ENCODE peak calls at places on chromosome X, in eight cellular contexts. R, W, Q, M, E, F, J and K are unnamed samples.

GRCh38 chrX:21766101-21766500 is 8.2 kb upstream of the SMPX start:
- DNase-seq in M (no peak), J (no peak), R (no peak), E (no peak), W (no peak), Q (no peak), F (no peak), K (no peak)

GRCh38 chrX:140292961-140293360 is 211.9 kb downstream of the SOX3 start:
- DNase-seq in E (no peak), W (no peak), R (no peak), F (no peak), Q (no peak), J (no peak), M (no peak), K (no peak)

GRCh38 chrX:46547857-46548256 is 2.6 kb upstream of the ZNF674 start:
- DNase-seq in W (no peak), E (no peak), M (no peak), Q (no peak), F (peak), R (no peak), J (no peak), K (no peak)

GRCh38 chrX:74536142-74537010 is 78.0 kb downstream of the RLIM start:
- DNase-seq in R (peak), W (peak), E (peak), M (peak), J (peak), F (peak), Q (peak), K (peak)

GRCh38 chrX:1400731-1401471 is 9.0 kb upstream of the SLC25A6 start:
- DNase-seq in W (no peak), Q (peak), E (peak), F (no peak), J (peak), M (peak), R (no peak), K (no peak)

GRCh38 chrX:97672138-97672537 is 788.4 kb downstream of the RPA4 start:
- DNase-seq in E (no peak), J (no peak), R (no peak), F (no peak), W (no peak), M (no peak), Q (no peak), K (no peak)

GRCh38 chrX:40912576-40912975 is 172.7 kb upstream of the USP9X start:
- DNase-seq in E (no peak), F (no peak), W (no peak), R (no peak), J (no peak), M (no peak), Q (no peak), K (no peak)

GRCh38 chrX:104183685-104184084 is 17.4 kb downstream of the FAM199X start:
- DNase-seq in Q (no peak), E (no peak), R (no peak), F (no peak), M (no peak), J (no peak), W (no peak), K (no peak)

GRCh38 chrX:87808576-87809243 is 291.1 kb downstream of the KLHL4 start:
- DNase-seq in E (no peak), F (no peak), R (no peak), Q (no peak), W (no peak), J (no peak), M (no peak), K (no peak)

GRCh38 chrX:117871796-117872195 is 244.8 kb downstream of the KLHL13 start:
- DNase-seq in W (no peak), R (no peak), E (no peak), J (no peak), Q (no peak), M (no peak), F (no peak), K (no peak)

GRCh38 chrX:123138473-123138872 is 45.6 kb upstream of the GRIA3 start:
- DNase-seq in M (no peak), J (no peak), Q (no peak), F (no peak), R (no peak), W (no peak), E (no peak), K (no peak)

GRCh38 chrX:7076245-7076661 is 71.3 kb upstream of the STS start:
- DNase-seq in W (no peak), Q (no peak), R (no peak), F (no peak), E (no peak), J (no peak), M (no peak), K (no peak)

GRCh38 chrX:87873347-87873941 is 355.8 kb downstream of the KLHL4 start:
- DNase-seq in E (no peak), W (no peak), R (peak), J (no peak), Q (no peak), M (no peak), F (no peak), K (no peak)

GRCh38 chrX:102154900-102155805 is 624 bp downstream of the BEX5 start:
- DNase-seq in J (no peak), E (peak), Q (no peak), M (peak), R (peak), F (no peak), W (no peak), K (no peak)

GRCh38 chrX:16870861-16871584 is 861 bp upstream of the RBBP7 start:
- DNase-seq in J (peak), R (peak), E (peak), F (no peak), M (peak), W (no peak), Q (peak), K (peak)

GRCh38 chrX:17633546-17633945 is 103.7 kb upstream of the SCML1 start:
- DNase-seq in M (no peak), Q (no peak), R (no peak), F (no peak), J (no peak), W (no peak), E (no peak), K (no peak)

GRCh38 chrX:34880656-34881055 is 61.9 kb upstream of the FAM47B start:
- DNase-seq in E (no peak), F (peak), W (no peak), M (no peak), J (no peak), Q (no peak), R (no peak), K (no peak)

GRCh38 chrX:34886011-34886410 is 56.6 kb upstream of the FAM47B start:
- DNase-seq in M (no peak), J (no peak), F (no peak), W (no peak), Q (no peak), E (no peak), R (no peak), K (no peak)

GRCh38 chrX:34879876-34880275 is 62.7 kb upstream of the FAM47B start:
- DNase-seq in M (no peak), F (no peak), E (no peak), R (no peak), J (no peak), Q (no peak), W (no peak), K (no peak)

GRCh38 chrX:34881671-34882070 is 60.9 kb upstream of the FAM47B start:
- DNase-seq in F (no peak), J (no peak), R (no peak), W (no peak), M (no peak), E (no peak), Q (no peak), K (no peak)

GRCh38 chrX:34884693-34885277 is 57.8 kb upstream of the FAM47B start:
- DNase-seq in M (no peak), W (no peak), Q (no peak), E (no peak), R (no peak), F (peak), J (no peak), K (no peak)
- H3K27ac ChIP-seq in M (no peak), W (no peak), Q (no peak), E (no peak), R (no peak), F (no peak), J (no peak), K (no peak)

GRCh38 chrX:49269768-49270248 is at the start of gene PPP1R3F:
- DNase-seq in Q (no peak), M (peak), J (no peak), E (no peak), W (no peak), R (no peak), F (no peak), K (no peak)
- H3K4me3 ChIP-seq in Q (peak), M (peak), J (peak), E (peak), W (peak), R (peak), F (peak), K (peak)

GRCh38 chrX:8272846-8273245 is 101.8 kb upstream of the VCX2 start:
- DNase-seq in J (no peak), M (no peak), R (no peak), E (no peak), F (no peak), Q (no peak), W (no peak), K (no peak)
- TF ChIP-seq CTCF in J (no peak), M (no peak), R (no peak), E (no peak), F (no peak), Q (no peak), W (no peak), K (no peak)

GRCh38 chrX:71212536-71212935 is 10.5 kb upstream of the GJB1 start:
- DNase-seq in M (no peak), W (no peak), F (no peak), J (no peak), R (no peak), Q (no peak), E (no peak), K (no peak)

GRCh38 chrX:71216446-71216845 is 6.6 kb upstream of the GJB1 start:
- DNase-seq in M (no peak), J (no peak), W (no peak), F (no peak), R (no peak), E (no peak), Q (no peak), K (no peak)

GRCh38 chrX:71214604-71215334 is 8.3 kb upstream of the GJB1 start:
- DNase-seq in Q (no peak), R (no peak), E (no peak), F (no peak), M (no peak), W (no peak), J (no peak), K (no peak)

GRCh38 chrX:71215335-71215912 is 7.6 kb upstream of the GJB1 start:
- DNase-seq in F (no peak), J (no peak), W (no peak), Q (no peak), R (no peak), M (no peak), E (no peak), K (no peak)

DNA sequence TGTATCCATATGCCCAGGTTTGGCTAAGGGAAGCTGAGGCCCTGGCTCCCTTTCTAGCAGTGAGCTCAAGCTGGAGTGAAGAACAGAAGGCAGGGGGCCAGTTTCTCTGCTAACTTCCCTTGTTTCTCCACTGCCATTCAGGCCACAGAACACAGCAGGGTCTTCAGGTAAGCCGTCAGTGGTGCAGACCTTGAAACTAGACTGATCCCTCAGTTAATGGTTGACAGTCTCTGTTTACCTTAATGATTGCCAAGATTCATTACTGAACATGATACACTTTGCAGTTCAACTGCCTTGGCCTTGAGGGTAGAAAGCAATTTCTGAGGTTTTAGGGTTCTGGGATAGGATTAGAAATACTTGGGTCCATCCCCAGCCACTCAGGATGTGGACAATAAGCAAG is 8.9 kb upstream of the GJB1 start:
- DNase-seq in M (no peak), F (no peak), R (no peak), E (no peak), J (no peak), W (no peak), Q (no peak), K (no peak)
- H3K27ac ChIP-seq in M (no peak), F (no peak), R (no peak), E (no peak), J (no peak), W (no peak), Q (no peak), K (no peak)

GRCh38 chrX:13415551-13415950 is 95.7 kb upstream of the ATXN3L start:
- DNase-seq in E (no peak), J (no peak), R (no peak), M (no peak), F (no peak), Q (no peak), W (no peak), K (no peak)

GRCh38 chrX:13420545-13421183 is 100.8 kb upstream of the ATXN3L start:
- DNase-seq in W (no peak), R (no peak), F (no peak), E (no peak), M (no peak), J (no peak), Q (no peak), K (no peak)

GRCh38 chrX:13419918-13420317 is 100.1 kb upstream of the ATXN3L start:
- DNase-seq in F (no peak), Q (no peak), J (no peak), R (no peak), E (no peak), W (no peak), M (no peak), K (no peak)

GRCh38 chrX:13418126-13419091 is 98.6 kb upstream of the ATXN3L start:
- DNase-seq in M (no peak), Q (no peak), J (no peak), E (no peak), F (peak), W (no peak), R (no peak), K (no peak)

DNA sequence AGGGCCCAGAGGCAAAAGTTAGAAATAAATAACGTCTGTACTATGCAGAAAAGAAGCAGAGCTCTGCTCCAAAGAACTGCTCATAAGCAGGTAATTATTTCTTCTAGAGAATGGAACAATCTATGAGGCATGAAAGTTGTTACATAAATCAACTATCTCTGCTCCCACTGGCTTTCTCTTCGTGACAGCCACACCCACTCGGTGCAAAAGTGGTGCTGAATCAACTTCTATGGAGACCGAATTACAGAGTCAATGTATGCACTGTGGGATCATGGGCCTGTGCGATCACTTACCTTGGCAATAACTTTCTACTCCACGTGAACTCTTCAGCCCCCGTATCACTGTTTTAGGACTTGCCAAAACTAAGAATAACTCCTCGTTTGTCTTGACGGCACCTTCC is 99.4 kb upstream of the ATXN3L start:
- DNase-seq in R (no peak), J (no peak), F (no peak), Q (no peak), W (no peak), M (no peak), E (no peak), K (no peak)
- H3K4me3 ChIP-seq in R (no peak), J (no peak), F (no peak), Q (no peak), W (no peak), M (no peak), E (no peak), K (no peak)